ENCODE peak calls at places on chromosome 12, in five cellular contexts. E is neuronal stem cell, Y is IMR-90, B is mesenchymal stem cell, G is mesendoderm. J is an unnamed sample.

GRCh38 chr12:43806737-43807072 is 588 bp upstream of the TWF1 start:
- DNase-seq in E (no peak), Y (no peak), B (no peak), G (no peak), J (no peak)

GRCh38 chr12:68958337-68958736 is 25.4 kb upstream of the CPM start:
- DNase-seq in E (no peak), Y (no peak), B (no peak), G (no peak), J (no peak)

GRCh38 chr12:66232258-66232657 is 43.2 kb downstream of the IRAK3 start:
- DNase-seq in E (no peak), Y (no peak), B (no peak), G (no peak), J (no peak)

GRCh38 chr12:77402726-77403125 is 337.4 kb upstream of the E2F7 start:
- DNase-seq in E (no peak), Y (peak; percentile 3), B (no peak), G (no peak), J (no peak)

GRCh38 chr12:26226629-26227375 is 31.4 kb downstream of the SSPN start:
- DNase-seq in E (peak; percentile 52), Y (no peak), B (peak; percentile 48), G (peak; percentile 57), J (peak; percentile 79)

GRCh38 chr12:563899-564298 is 99.3 kb downstream of the NINJ2 start:
- DNase-seq in E (no peak), Y (no peak), B (no peak), G (no peak), J (no peak)

GRCh38 chr12:12788675-12789368 is 3.4 kb downstream of the APOLD1 start:
- DNase-seq in E (peak; percentile 54), Y (peak; percentile 82), B (peak; percentile 76), G (peak; percentile 85), J (peak; percentile 66)

GRCh38 chr12:90829044-90829443 is 125.9 kb downstream of the CCER1 start:
- DNase-seq in E (no peak), Y (no peak), B (no peak), G (no peak), J (no peak)

GRCh38 chr12:10364839-10365681 is 24.8 kb downstream of the KLRK1 start:
- DNase-seq in E (peak; percentile 21), Y (peak; percentile 84), B (peak; percentile 94), G (peak; percentile 93), J (peak; percentile 70)

GRCh38 chr12:82097438-82097837 is 260.7 kb downstream of the CCDC59 start:
- DNase-seq in E (no peak), Y (no peak), B (no peak), G (peak; percentile 30), J (no peak)

GRCh38 chr12:97159397-97159796 is 252.3 kb downstream of the NEDD1 start:
- DNase-seq in E (no peak), Y (no peak), B (no peak), G (no peak), J (no peak)

GRCh38 chr12:61915420-61915819 is 344.8 kb upstream of the USP15 start:
- DNase-seq in E (no peak), Y (no peak), B (peak; percentile 30), G (no peak), J (peak; percentile 4)

GRCh38 chr12:53380797-53381738 is 1.1 kb downstream of the SP1 start:
- DNase-seq in E (no peak), Y (peak; percentile 57), B (peak; percentile 73), G (peak; percentile 77), J (peak; percentile 56)

GRCh38 chr12:51591020-51591901 is at the start of gene SCN8A:
- DNase-seq in E (peak; percentile 78), Y (peak; percentile 56), B (peak; percentile 57), G (peak; percentile 76), J (no peak)

GRCh38 chr12:41573445-41573844 is 385.3 kb downstream of the PDZRN4 start:
- DNase-seq in E (no peak), Y (no peak), B (no peak), G (no peak), J (no peak)

GRCh38 chr12:71183018-71183417 is 25.2 kb upstream of the TSPAN8 start:
- DNase-seq in E (no peak), Y (no peak), B (peak; percentile 5), G (no peak), J (peak; percentile 56)

GRCh38 chr12:22415342-22416309 is 81.1 kb upstream of the ST8SIA1 start:
- DNase-seq in E (no peak), Y (no peak), B (no peak), G (no peak), J (no peak)

GRCh38 chr12:13436696-13437391 is 240.3 kb downstream of the EMP1 start:
- DNase-seq in E (no peak), Y (peak; percentile 1), B (peak; percentile 6), G (peak; percentile 94), J (no peak)

GRCh38 chr12:15931590-15932053 is 20.5 kb downstream of the DERA start:
- DNase-seq in E (no peak), Y (no peak), B (no peak), G (peak; percentile 68), J (no peak)

GRCh38 chr12:112964915-112965314 is 13.4 kb upstream of the OAS2 start:
- DNase-seq in E (no peak), Y (no peak), B (no peak), G (no peak), J (no peak)

GRCh38 chr12:65996146-65996545 is 134.4 kb downstream of the LLPH start:
- DNase-seq in E (no peak), Y (no peak), B (no peak), G (no peak), J (no peak)

GRCh38 chr12:124680863-124681778 is 113.7 kb upstream of the NCOR2 start:
- DNase-seq in E (peak; percentile 48), Y (peak; percentile 95), B (peak; percentile 99), G (peak; percentile 95), J (peak; percentile 99)

GRCh38 chr12:111638576-111638975 is 39.5 kb upstream of the ATXN2 start:
- DNase-seq in E (no peak), Y (no peak), B (no peak), G (no peak), J (no peak)

GRCh38 chr12:4215862-4216541 is 57.6 kb upstream of the CCND2 start:
- DNase-seq in E (no peak), Y (no peak), B (no peak), G (no peak), J (no peak)

GRCh38 chr12:59403259-59403932 is 192.4 kb upstream of the SLC16A7 start:
- DNase-seq in E (peak; percentile 58), Y (peak; percentile 75), B (peak; percentile 74), G (peak; percentile 80), J (peak; percentile 6)

GRCh38 chr12:59408431-59408830 is 187.4 kb upstream of the SLC16A7 start:
- DNase-seq in E (no peak), Y (peak; percentile 26), B (peak; percentile 2), G (no peak), J (no peak)

GRCh38 chr12:59407799-59408198 is 188.0 kb upstream of the SLC16A7 start:
- DNase-seq in E (no peak), Y (no peak), B (no peak), G (no peak), J (no peak)

GRCh38 chr12:59404109-59404650 is 191.6 kb upstream of the SLC16A7 start:
- DNase-seq in E (no peak), Y (no peak), B (no peak), G (no peak), J (no peak)

GRCh38 chr12:59405992-59406391 is 189.8 kb upstream of the SLC16A7 start:
- DNase-seq in E (no peak), Y (no peak), B (no peak), G (no peak), J (no peak)
- H2AK5ac ChIP-seq in E (no peak overlapping the region), Y (no peak overlapping the region), B (no peak overlapping the region), G (no peak overlapping the region), J (no peak overlapping the region)

GRCh38 chr12:117226505-117226904 is 36.2 kb upstream of the FBXO21 start:
- DNase-seq in E (no peak), Y (no peak), B (no peak), G (no peak), J (no peak)

GRCh38 chr12:117231750-117232149 is 41.5 kb upstream of the FBXO21 start:
- DNase-seq in E (no peak), Y (no peak), B (no peak), G (peak; percentile 36), J (no peak)

GRCh38 chr12:117225179-117225578 is 34.9 kb upstream of the FBXO21 start:
- DNase-seq in E (no peak), Y (no peak), B (no peak), G (no peak), J (no peak)

GRCh38 chr12:117227000-117227653 is 36.9 kb upstream of the FBXO21 start:
- DNase-seq in E (no peak), Y (no peak), B (no peak), G (no peak), J (no peak)

GRCh38 chr12:117228239-117228638 is 38.0 kb upstream of the FBXO21 start:
- DNase-seq in E (no peak), Y (no peak), B (no peak), G (peak; percentile 13), J (no peak)
- H3K4ac ChIP-seq in E (no peak overlapping the region), Y (no peak overlapping the region), B (no peak overlapping the region), G (no peak overlapping the region), J (no peak overlapping the region)

DNA sequence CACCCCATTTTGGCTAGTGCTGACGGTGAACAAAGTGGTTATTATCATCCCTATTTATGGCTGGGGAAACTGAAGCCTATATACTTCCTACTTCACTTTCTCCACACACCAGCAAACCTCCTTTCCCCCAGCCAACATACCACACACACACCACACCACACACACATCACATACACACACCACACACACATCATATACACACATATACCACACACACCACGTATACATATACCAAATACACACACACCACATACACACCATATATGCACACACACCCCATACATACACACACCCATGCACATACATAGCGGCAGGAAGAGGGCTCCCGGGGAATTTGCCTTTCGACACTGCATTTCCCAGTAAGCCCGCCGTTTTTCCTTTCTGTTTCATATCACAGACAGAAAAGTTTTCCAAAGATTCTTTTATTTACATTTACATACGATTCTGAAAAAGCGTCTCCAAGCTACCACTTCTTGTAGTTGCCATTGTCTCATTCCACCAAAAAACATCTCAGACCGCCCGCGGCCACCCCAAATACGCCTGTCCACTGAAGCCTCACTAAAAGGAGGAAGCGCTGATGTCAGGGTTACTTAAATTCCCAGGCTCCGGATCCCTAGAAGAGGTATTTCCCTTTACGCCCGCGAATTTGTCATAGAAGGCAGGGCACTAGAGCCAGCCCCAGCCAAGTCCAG is 826 bp upstream of the RAB5B start:
- DNase-seq in E (no peak), Y (peak; percentile 53), B (no peak), G (no peak), J (no peak)
- H2AK5ac ChIP-seq in E (no peak overlapping the region), Y (peak overlapping the region; percentile 100), B (peak overlapping the region; percentile 39), G (peak overlapping the region; percentile 91), J (peak overlapping the region; percentile 1)

DNA sequence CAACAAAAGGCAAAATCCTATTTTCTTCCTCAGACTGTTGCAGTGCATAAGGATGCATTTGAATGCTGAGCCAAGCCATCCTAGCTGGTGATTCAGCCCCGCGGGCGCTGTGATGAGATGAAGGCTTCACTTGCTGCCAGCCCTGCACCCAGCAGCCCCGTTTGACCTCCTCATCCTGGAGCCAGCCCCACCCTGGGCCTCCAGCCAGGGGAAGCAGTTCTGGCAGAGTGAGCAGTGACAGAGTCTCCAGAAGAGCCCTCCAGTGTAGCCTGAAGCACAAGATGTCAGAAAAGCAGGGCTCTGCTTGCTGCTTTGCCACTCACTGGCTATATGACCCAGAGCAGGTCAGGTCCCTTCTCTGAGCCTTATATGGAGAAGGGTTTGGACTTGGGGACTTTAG is 96.2 kb upstream of the HSPB8 start:
- DNase-seq in E (no peak), Y (no peak), B (no peak), G (no peak), J (no peak)
- H3K4ac ChIP-seq in E (no peak overlapping the region), Y (no peak overlapping the region), B (no peak overlapping the region), G (no peak overlapping the region), J (no peak overlapping the region)

GRCh38 chr12:130169256-130169655 is 7.0 kb downstream of the FZD10 start:
- DNase-seq in E (no peak), Y (no peak), B (no peak), G (no peak), J (no peak)
- H2AK5ac ChIP-seq in E (no peak overlapping the region), Y (no peak overlapping the region), B (no peak overlapping the region), G (no peak overlapping the region), J (no peak overlapping the region)